ENCODE peak calls at places on chromosome 3, in four cellular contexts. C is left cardiac atrium; X is NCI-H524; M is activated T-cell treated with anti-CD3 and anti-CD28 coated beads, Interleukin-2, amount 50 U/mL, for 1 hour. O is an unnamed sample.

GRCh38 chr3:51338632-51339031 is 46.5 kb upstream of the MANF start:
- DNase-seq in M (no peak), X (no peak), C (no peak), O (no peak)

GRCh38 chr3:110984456-110985250 is 87.0 kb upstream of the NECTIN3 start:
- DNase-seq in M (no peak), C (no peak), X (no peak), O (no peak)

GRCh38 chr3:94071713-94072284 is 8.9 kb downstream of the NSUN3 start:
- DNase-seq in M (no peak), C (no peak), X (no peak), O (no peak)

GRCh38 chr3:115670911-115671310 is 47.6 kb downstream of the GAP43 start:
- DNase-seq in C (no peak), X (no peak), M (no peak), O (peak)

GRCh38 chr3:45881031-45882022 is 5.0 kb upstream of the CCR9 start:
- DNase-seq in X (no peak), M (no peak), C (peak), O (no peak)

GRCh38 chr3:156593814-156594213 is 38.9 kb upstream of the SSR3 start:
- DNase-seq in M (no peak), C (no peak), X (no peak), O (no peak)

GRCh38 chr3:183513046-183513706 is 42.3 kb downstream of the KLHL6 start:
- DNase-seq in M (peak), C (no peak), X (no peak), O (no peak)

GRCh38 chr3:5194801-5195509 is 7.4 kb downstream of the EDEM1 start:
- DNase-seq in M (no peak), C (no peak), X (no peak), O (peak)

GRCh38 chr3:188262488-188262887 is 108.5 kb downstream of the LPP start:
- DNase-seq in X (no peak), M (no peak), C (no peak), O (no peak)

GRCh38 chr3:51384145-51384729 is 854 bp upstream of the MANF start:
- DNase-seq in M (no peak), X (no peak), C (peak), O (no peak)

GRCh38 chr3:195558602-195559001 is 15.5 kb upstream of the PPP1R2 start:
- DNase-seq in M (no peak), X (peak), C (no peak), O (no peak)

GRCh38 chr3:42043116-42043796 is 47.9 kb upstream of the TRAK1 start:
- DNase-seq in M (no peak), X (no peak), C (peak), O (no peak)

GRCh38 chr3:169328471-169328870 is 335.0 kb downstream of the MECOM start:
- DNase-seq in X (no peak), C (no peak), M (no peak), O (no peak)

GRCh38 chr3:159775372-159775961 is 213.2 kb upstream of the IL12A start:
- DNase-seq in M (no peak), C (peak), X (no peak), O (no peak)

GRCh38 chr3:84108442-84108971 is 850.3 kb upstream of the CADM2 start:
- DNase-seq in C (no peak), M (no peak), X (no peak), O (peak)

GRCh38 chr3:4980229-4981159 is 1.3 kb downstream of the BHLHE40 start:
- DNase-seq in C (peak), M (peak), X (peak), O (peak)

GRCh38 chr3:47283596-47284364 is 1.0 kb downstream of the KLHL18 start:
- DNase-seq in X (peak), M (peak), C (no peak), O (no peak)

GRCh38 chr3:134769469-134769868 is 25.6 kb upstream of the EPHB1 start:
- DNase-seq in C (no peak), M (no peak), X (no peak), O (no peak)

GRCh38 chr3:81663114-81663513 is 98.3 kb downstream of the GBE1 start:
- DNase-seq in M (no peak), C (no peak), X (no peak), O (no peak)

GRCh38 chr3:149506540-149506939 is 32.0 kb downstream of the TM4SF4 start:
- DNase-seq in C (no peak), M (no peak), X (no peak), O (no peak)

GRCh38 chr3:185729335-185729715 is 95.5 kb downstream of the IGF2BP2 start:
- DNase-seq in X (no peak), C (no peak), M (no peak), O (peak)

GRCh38 chr3:44899683-44900367 is 25.4 kb downstream of the TGM4 start:
- DNase-seq in C (no peak), X (no peak), M (no peak), O (no peak)